ENCODE peak calls at places on chromosomes 13 and 19, in seven cellular contexts. Y is spleen, X is esophagus squamous epithelium, R is IMR-90, M is suprapubic skin, O is thoracic aorta, B is testis. K is an unnamed sample.
A peak's percentile ranks its signal among the peaks of the same experiment; 100 is the strongest.

GRCh38 chr13:32881074-32881791 is 135.0 kb upstream of the KL start:
- DNase-seq in Y (no peak), X (no peak), R (peak; percentile 82), M (no peak), O (no peak), B (no peak), K (no peak)

GRCh38 chr19:14563989-14564650 is 7.7 kb downstream of the NDUFB7 start:
- DNase-seq in Y (no peak), X (no peak), R (no peak), M (peak; percentile 72), O (no peak), B (peak; percentile 71), K (no peak)

GRCh38 chr19:4229179-4229931 is at the start of gene EBI3:
- DNase-seq in Y (peak; percentile 83), X (no peak), R (peak; percentile 65), M (no peak), O (no peak), B (peak; percentile 23), K (no peak)

GRCh38 chr19:2542341-2543069 is 66.6 kb downstream of the GADD45B start:
- DNase-seq in Y (peak; percentile 74), X (no peak), R (peak; percentile 71), M (no peak), O (no peak), B (no peak), K (no peak)

GRCh38 chr13:68173111-68173510 is 943.0 kb upstream of the PCDH9 start:
- DNase-seq in Y (no peak), X (no peak), R (no peak), M (no peak), O (no peak), B (no peak), K (no peak)

GRCh38 chr13:23621316-23621645 is 51.1 kb downstream of the TNFRSF19 start:
- DNase-seq in Y (no peak), X (no peak), R (peak; percentile 96), M (no peak), O (no peak), B (no peak), K (no peak)

GRCh38 chr13:67366533-67366932 is 136.4 kb upstream of the PCDH9 start:
- DNase-seq in Y (no peak), X (no peak), R (peak; percentile 50), M (no peak), O (no peak), B (no peak), K (no peak)

GRCh38 chr19:9969688-9969975 is 33.3 kb upstream of the OLFM2 start:
- DNase-seq in Y (no peak), X (no peak), R (no peak), M (no peak), O (no peak), B (no peak), K (no peak)

GRCh38 chr13:111622051-111622531 is 301.6 kb downstream of the TEX29 start:
- DNase-seq in Y (no peak), X (no peak), R (no peak), M (no peak), O (no peak), B (no peak), K (no peak)

GRCh38 chr19:6577410-6578125 is 13.4 kb downstream of the CD70 start:
- DNase-seq in Y (no peak), X (no peak), R (no peak), M (no peak), O (no peak), B (no peak), K (no peak)

GRCh38 chr19:57443121-57443696 is 8.1 kb downstream of the ZNF749 start:
- DNase-seq in Y (no peak), X (no peak), R (no peak), M (no peak), O (no peak), B (no peak), K (peak; percentile 7)

GRCh38 chr19:2315818-2316353 is 7.9 kb upstream of the LINGO3 start:
- DNase-seq in Y (peak; percentile 93), X (no peak), R (peak; percentile 56), M (no peak), O (no peak), B (peak; percentile 79), K (peak; percentile 49)

GRCh38 chr13:39407786-39408185 is 195.2 kb downstream of the LHFPL6 start:
- DNase-seq in Y (no peak), X (no peak), R (no peak), M (no peak), O (no peak), B (no peak), K (no peak)

GRCh38 chr19:45781282-45782161 is 768 bp downstream of the DMPK start:
- DNase-seq in Y (no peak), X (no peak), R (no peak), M (no peak), O (no peak), B (no peak), K (peak; percentile 37)

GRCh38 chr13:104315606-104316005 is 1249.4 kb upstream of the SLC10A2 start:
- DNase-seq in Y (no peak), X (no peak), R (peak; percentile 97), M (no peak), O (no peak), B (no peak), K (no peak)

GRCh38 chr19:41638624-41639023 is 11.8 kb upstream of the CEACAM4 start:
- DNase-seq in Y (no peak), X (no peak), R (no peak), M (no peak), O (no peak), B (no peak), K (no peak)

GRCh38 chr19:44552324-44552723 is 22.8 kb upstream of the CEACAM20 start:
- DNase-seq in Y (no peak), X (no peak), R (no peak), M (no peak), O (no peak), B (peak; percentile 55), K (peak; percentile 3)

GRCh38 chr13:62643007-62643483 is 1227.4 kb upstream of the PCDH20 start:
- DNase-seq in Y (no peak), X (no peak), R (peak; percentile 66), M (no peak), O (no peak), B (no peak), K (no peak)

GRCh38 chr19:33685541-33685940 is 63.8 kb downstream of the CHST8 start:
- DNase-seq in Y (peak; percentile 32), X (no peak), R (no peak), M (no peak), O (no peak), B (no peak), K (no peak)

GRCh38 chr19:30078381-30078910 is 136.4 kb downstream of the URI1 start:
- DNase-seq in Y (peak; percentile 31), X (no peak), R (no peak), M (peak; percentile 20), O (no peak), B (no peak), K (no peak)

GRCh38 chr19:5949792-5950305 is 28.1 kb downstream of the RANBP3 start:
- DNase-seq in Y (no peak), X (no peak), R (no peak), M (no peak), O (no peak), B (no peak), K (peak; percentile 94)

GRCh38 chr13:65063753-65064152 is 2166.4 kb downstream of the PCDH9 start:
- DNase-seq in Y (no peak), X (no peak), R (peak; percentile 72), M (no peak), O (no peak), B (no peak), K (no peak)

GRCh38 chr19:49988433-49988832 is 27.5 kb upstream of the SIGLEC11 start:
- DNase-seq in Y (no peak), X (no peak), R (peak; percentile 83), M (no peak), O (no peak), B (no peak), K (no peak)

GRCh38 chr19:5001547-5002131 is 32.7 kb downstream of the KDM4B start:
- DNase-seq in Y (no peak), X (no peak), R (peak; percentile 71), M (no peak), O (no peak), B (no peak), K (peak; percentile 33)

GRCh38 chr19:19468424-19469050 is 46.8 kb downstream of the TSSK6 start:
- DNase-seq in Y (no peak), X (no peak), R (no peak), M (no peak), O (no peak), B (no peak), K (no peak)

GRCh38 chr13:62678039-62678438 is 1262.4 kb upstream of the PCDH20 start:
- DNase-seq in Y (no peak), X (no peak), R (no peak), M (no peak), O (no peak), B (no peak), K (no peak)

GRCh38 chr19:16899566-16900075 is 10.8 kb downstream of the F2RL3 start:
- DNase-seq in Y (peak; percentile 84), X (no peak), R (no peak), M (peak; percentile 66), O (no peak), B (peak; percentile 70), K (no peak)

GRCh38 chr19:22116760-22117159 is 64.5 kb downstream of the ZNF257 start:
- DNase-seq in Y (no peak), X (no peak), R (no peak), M (no peak), O (no peak), B (no peak), K (no peak)
- H3K9me3 ChIP-seq in Y (peaks cover 86% of the 10 kb centered on the region), X (no peaks in the 10 kb centered on the region), R (peaks cover 14% of the 10 kb centered on the region), M (peaks cover 19% of the 10 kb centered on the region), O (no peaks in the 10 kb centered on the region), B (no peaks in the 10 kb centered on the region), K (no peaks in the 10 kb centered on the region)

GRCh38 chr19:56071151-56071550 is 49.9 kb downstream of the ZNF787 start:
- DNase-seq in Y (peak; percentile 34), X (no peak), R (no peak), M (no peak), O (no peak), B (no peak), K (no peak)
- TF ChIP-seq CTCF in Y (no peak), X (no peak), R (no peak), M (no peak), O (no peak), B (no peak), K (no peak)

GRCh38 chr13:95276119-95276505 is 25.1 kb downstream of the ABCC4 start:
- DNase-seq in Y (no peak), X (no peak), R (no peak), M (no peak), O (no peak), B (no peak), K (no peak)
- H3K4me1 ChIP-seq in Y (peaks cover 11% of the 10 kb centered on the region), X (peaks cover 39% of the 10 kb centered on the region), R (peaks cover 43% of the 10 kb centered on the region), M (no peaks in the 10 kb centered on the region), O (peaks cover 3% of the 10 kb centered on the region), B (peaks cover 5% of the 10 kb centered on the region), K (no peaks in the 10 kb centered on the region)

DNA sequence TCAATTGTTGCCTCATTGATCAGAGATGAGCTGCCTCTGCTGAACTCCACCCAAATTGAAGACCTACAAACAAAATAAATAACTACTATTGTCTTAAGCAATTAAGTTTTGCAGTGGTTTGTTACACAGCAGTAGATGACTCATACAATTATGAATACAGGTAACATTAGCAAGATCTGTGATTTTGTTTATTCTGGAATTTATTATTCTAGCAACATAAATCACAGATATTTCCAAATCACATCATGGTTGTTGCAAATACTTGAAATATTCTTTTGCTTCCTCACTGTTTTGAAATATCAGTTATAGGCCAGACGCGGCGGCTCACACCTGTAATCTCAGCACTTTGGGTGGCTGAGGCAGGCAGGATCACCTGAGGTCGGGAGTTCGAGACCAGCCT is 13.1 kb upstream of the LMTK3 start:
- DNase-seq in Y (no peak), X (no peak), R (no peak), M (no peak), O (no peak), B (no peak), K (no peak)
- H3K9me3 ChIP-seq in Y (peaks cover 54% of the 10 kb centered on the region), X (peaks cover 17% of the 10 kb centered on the region), R (peaks cover 18% of the 10 kb centered on the region), M (peaks cover 19% of the 10 kb centered on the region), O (peaks cover 33% of the 10 kb centered on the region), B (no peaks in the 10 kb centered on the region), K (no peaks in the 10 kb centered on the region)